ENCODE peak calls at places on chromosome 6, in four cellular contexts. One of them, this sample, is unnamed.

GRCh38 chr6:164370773-164371172 is 938.6 kb downstream of the C6orf118 start:
- DNase-seq in neuronal stem cell: no peak
- DNase-seq in trophoblast cell: no peak
- DNase-seq in mesenchymal stem cell: no peak
- DNase-seq in this sample: no peak

GRCh38 chr6:37819802-37820712 is 530 bp downstream of the ZFAND3 start:
- DNase-seq in neuronal stem cell: no peak
- DNase-seq in mesenchymal stem cell: peak
- DNase-seq in trophoblast cell: peak
- DNase-seq in this sample: peak

GRCh38 chr6:129617986-129618385 is 92.0 kb downstream of the ARHGAP18 start:
- DNase-seq in mesenchymal stem cell: no peak
- DNase-seq in trophoblast cell: no peak
- DNase-seq in neuronal stem cell: no peak
- DNase-seq in this sample: no peak

GRCh38 chr6:51559059-51559458 is 528.4 kb downstream of the PKHD1 start:
- DNase-seq in trophoblast cell: peak
- DNase-seq in neuronal stem cell: no peak
- DNase-seq in mesenchymal stem cell: no peak
- DNase-seq in this sample: peak

GRCh38 chr6:160378886-160379285 is 30.7 kb downstream of the SLC22A3 start:
- DNase-seq in trophoblast cell: no peak
- DNase-seq in neuronal stem cell: no peak
- DNase-seq in mesenchymal stem cell: no peak
- DNase-seq in this sample: no peak

GRCh38 chr6:116446399-116446798 is 14.8 kb upstream of the CALHM6 start:
- DNase-seq in trophoblast cell: no peak
- DNase-seq in neuronal stem cell: no peak
- DNase-seq in mesenchymal stem cell: peak
- DNase-seq in this sample: no peak

GRCh38 chr6:111185954-111186353 is 98.7 kb downstream of the SLC16A10 start:
- DNase-seq in neuronal stem cell: no peak
- DNase-seq in trophoblast cell: no peak
- DNase-seq in mesenchymal stem cell: no peak
- DNase-seq in this sample: no peak

GRCh38 chr6:109671721-109672120 is 19.3 kb downstream of the AK9 start:
- DNase-seq in neuronal stem cell: no peak
- DNase-seq in trophoblast cell: no peak
- DNase-seq in mesenchymal stem cell: peak
- DNase-seq in this sample: no peak

GRCh38 chr6:127201321-127201720 is 65.3 kb upstream of the RNF146 start:
- DNase-seq in mesenchymal stem cell: peak
- DNase-seq in neuronal stem cell: no peak
- DNase-seq in trophoblast cell: no peak
- DNase-seq in this sample: no peak

GRCh38 chr6:131992557-131992956 is 41.4 kb upstream of the CCN2 start:
- DNase-seq in neuronal stem cell: no peak
- DNase-seq in trophoblast cell: no peak
- DNase-seq in mesenchymal stem cell: no peak
- DNase-seq in this sample: no peak

GRCh38 chr6:100226811-100227210 is 232.8 kb upstream of the MCHR2 start:
- DNase-seq in trophoblast cell: no peak
- DNase-seq in neuronal stem cell: no peak
- DNase-seq in mesenchymal stem cell: no peak
- DNase-seq in this sample: no peak
- H2AK5ac ChIP-seq in trophoblast cell: no peak
- H2AK5ac ChIP-seq in neuronal stem cell: no peak
- H2AK5ac ChIP-seq in mesenchymal stem cell: no peak
- H2AK5ac ChIP-seq in this sample: no peak

GRCh38 chr6:3181105-3181504 is 23.8 kb upstream of the TUBB2A start:
- DNase-seq in trophoblast cell: no peak
- DNase-seq in neuronal stem cell: no peak
- DNase-seq in mesenchymal stem cell: no peak
- DNase-seq in this sample: no peak

GRCh38 chr6:3176562-3177355 is 19.4 kb upstream of the TUBB2A start:
- DNase-seq in neuronal stem cell: no peak
- DNase-seq in trophoblast cell: peak
- DNase-seq in mesenchymal stem cell: peak
- DNase-seq in this sample: no peak

DNA sequence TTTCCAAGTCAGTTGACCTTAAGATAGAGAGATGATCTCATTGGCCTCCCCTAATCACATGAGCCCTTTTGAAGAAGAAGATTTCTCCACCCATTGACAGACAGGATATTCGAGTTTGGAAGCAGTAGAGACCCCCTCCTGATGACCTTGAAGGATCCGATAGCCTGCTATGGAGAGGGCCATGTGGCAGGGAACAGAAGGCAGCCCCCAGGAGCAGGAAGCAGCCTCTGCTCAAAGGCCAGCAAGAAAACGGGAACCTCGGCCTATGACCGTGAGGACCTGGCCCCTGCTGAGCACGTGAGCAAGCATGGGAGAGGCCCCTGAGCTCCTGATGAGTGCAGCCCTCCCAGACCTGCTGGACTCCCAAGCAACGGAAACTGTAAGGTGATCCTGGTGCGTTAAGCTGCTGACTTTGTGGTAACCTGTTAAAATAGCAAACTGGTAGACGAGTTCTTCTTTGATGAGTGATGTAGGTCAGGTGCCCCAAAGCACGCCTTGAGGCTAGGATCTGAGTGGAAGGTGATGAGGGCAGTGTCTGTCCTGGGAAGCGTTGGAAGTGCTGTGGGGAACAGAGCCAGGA is 18.5 kb upstream of the TUBB2A start:
- DNase-seq in mesenchymal stem cell: no peak
- DNase-seq in neuronal stem cell: no peak
- DNase-seq in trophoblast cell: peak
- DNase-seq in this sample: no peak
- H2BK120ac ChIP-seq in mesenchymal stem cell: no peak
- H2BK120ac ChIP-seq in neuronal stem cell: no peak
- H2BK120ac ChIP-seq in trophoblast cell: no peak
- H2BK120ac ChIP-seq in this sample: no peak

DNA sequence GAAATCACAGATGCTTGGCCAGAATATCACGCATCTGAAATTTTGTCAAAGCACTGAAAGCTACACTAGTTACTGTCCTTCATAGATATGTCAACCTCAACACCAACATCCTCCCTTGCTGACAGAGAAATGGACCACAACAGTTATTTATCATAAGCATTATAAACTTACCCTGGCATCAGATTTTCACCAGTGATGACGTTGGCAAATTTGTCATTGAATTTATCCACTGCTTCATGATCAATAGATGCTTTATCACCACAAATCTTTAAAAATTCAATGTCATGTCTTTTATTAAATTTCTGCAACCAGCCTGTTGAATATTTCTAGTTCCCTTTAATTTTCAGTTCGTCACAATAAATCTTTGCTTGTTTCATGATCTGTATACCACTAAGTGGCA is 205.7 kb downstream of the GJA1 start:
- DNase-seq in mesenchymal stem cell: no peak
- DNase-seq in neuronal stem cell: no peak
- DNase-seq in trophoblast cell: no peak
- DNase-seq in this sample: no peak
- H4K91ac ChIP-seq in mesenchymal stem cell: no peak
- H4K91ac ChIP-seq in neuronal stem cell: no peak
- H4K91ac ChIP-seq in trophoblast cell: no peak
- H4K91ac ChIP-seq in this sample: no peak

GRCh38 chr6:134047124-134047523 is 5.3 kb downstream of the SLC2A12 start:
- DNase-seq in trophoblast cell: no peak
- DNase-seq in neuronal stem cell: no peak
- DNase-seq in mesenchymal stem cell: no peak
- DNase-seq in this sample: no peak

GRCh38 chr6:134049586-134049985 is 2.8 kb downstream of the SLC2A12 start:
- DNase-seq in mesenchymal stem cell: no peak
- DNase-seq in trophoblast cell: no peak
- DNase-seq in neuronal stem cell: no peak
- DNase-seq in this sample: no peak

GRCh38 chr6:134046054-134046453 is 6.4 kb downstream of the SLC2A12 start:
- DNase-seq in neuronal stem cell: no peak
- DNase-seq in trophoblast cell: no peak
- DNase-seq in mesenchymal stem cell: no peak
- DNase-seq in this sample: no peak

GRCh38 chr6:134049176-134049575 is 3.2 kb downstream of the SLC2A12 start:
- DNase-seq in mesenchymal stem cell: no peak
- DNase-seq in neuronal stem cell: no peak
- DNase-seq in trophoblast cell: no peak
- DNase-seq in this sample: no peak

GRCh38 chr6:134047673-134048072 is 4.8 kb downstream of the SLC2A12 start:
- DNase-seq in mesenchymal stem cell: no peak
- DNase-seq in neuronal stem cell: no peak
- DNase-seq in trophoblast cell: no peak
- DNase-seq in this sample: no peak
- H2AK5ac ChIP-seq in mesenchymal stem cell: no peak
- H2AK5ac ChIP-seq in neuronal stem cell: no peak
- H2AK5ac ChIP-seq in trophoblast cell: no peak
- H2AK5ac ChIP-seq in this sample: no peak

GRCh38 chr6:136587527-136587926 is 37.3 kb upstream of the MAP7 start:
- DNase-seq in trophoblast cell: peak
- DNase-seq in neuronal stem cell: no peak
- DNase-seq in mesenchymal stem cell: peak
- DNase-seq in this sample: no peak
- H2BK120ac ChIP-seq in trophoblast cell: no peak
- H2BK120ac ChIP-seq in neuronal stem cell: no peak
- H2BK120ac ChIP-seq in mesenchymal stem cell: peak
- H2BK120ac ChIP-seq in this sample: no peak

DNA sequence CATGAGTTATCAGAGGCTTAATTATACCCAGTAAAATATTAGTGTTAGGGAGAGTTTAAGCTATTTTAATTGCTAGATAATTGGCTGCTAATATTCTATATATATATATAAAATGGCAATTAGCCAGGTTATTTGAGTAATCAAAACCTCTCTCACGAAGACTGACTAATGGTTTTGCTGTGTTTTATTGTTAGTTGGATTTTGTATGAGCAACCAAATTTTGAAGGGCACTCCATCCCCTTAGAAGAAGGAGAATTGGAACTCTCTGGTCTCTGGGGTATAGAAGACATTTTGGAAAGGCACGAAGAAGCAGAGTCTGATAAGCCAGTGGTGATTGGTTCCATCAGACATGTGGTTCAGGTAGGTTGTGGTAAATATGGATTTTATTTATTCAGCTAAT is 102.2 kb downstream of the RTN4IP1 start:
- DNase-seq in neuronal stem cell: no peak
- DNase-seq in mesenchymal stem cell: no peak
- DNase-seq in trophoblast cell: no peak
- DNase-seq in this sample: no peak
- H4K91ac ChIP-seq in neuronal stem cell: no peak
- H4K91ac ChIP-seq in mesenchymal stem cell: no peak
- H4K91ac ChIP-seq in trophoblast cell: no peak
- H4K91ac ChIP-seq in this sample: no peak

GRCh38 chr6:25007269-25007699 is 71.5 kb upstream of the RIPOR2 start:
- DNase-seq in neuronal stem cell: no peak
- DNase-seq in mesenchymal stem cell: no peak
- DNase-seq in trophoblast cell: no peak
- DNase-seq in this sample: no peak
- H2AK5ac ChIP-seq in neuronal stem cell: no peak
- H2AK5ac ChIP-seq in mesenchymal stem cell: no peak
- H2AK5ac ChIP-seq in trophoblast cell: no peak
- H2AK5ac ChIP-seq in this sample: no peak

GRCh38 chr6:8180327-8181161 is 78.2 kb upstream of the EEF1E1 start:
- DNase-seq in neuronal stem cell: peak
- DNase-seq in mesenchymal stem cell: peak
- DNase-seq in trophoblast cell: no peak
- DNase-seq in this sample: peak

GRCh38 chr6:8182857-8183256 is 80.5 kb upstream of the EEF1E1 start:
- DNase-seq in mesenchymal stem cell: no peak
- DNase-seq in neuronal stem cell: no peak
- DNase-seq in trophoblast cell: no peak
- DNase-seq in this sample: no peak

GRCh38 chr6:8181162-8181909 is 79.0 kb upstream of the EEF1E1 start:
- DNase-seq in mesenchymal stem cell: no peak
- DNase-seq in trophoblast cell: no peak
- DNase-seq in neuronal stem cell: no peak
- DNase-seq in this sample: no peak

GRCh38 chr6:8182209-8182845 is 80.0 kb upstream of the EEF1E1 start:
- DNase-seq in mesenchymal stem cell: no peak
- DNase-seq in neuronal stem cell: no peak
- DNase-seq in trophoblast cell: no peak
- DNase-seq in this sample: no peak

DNA sequence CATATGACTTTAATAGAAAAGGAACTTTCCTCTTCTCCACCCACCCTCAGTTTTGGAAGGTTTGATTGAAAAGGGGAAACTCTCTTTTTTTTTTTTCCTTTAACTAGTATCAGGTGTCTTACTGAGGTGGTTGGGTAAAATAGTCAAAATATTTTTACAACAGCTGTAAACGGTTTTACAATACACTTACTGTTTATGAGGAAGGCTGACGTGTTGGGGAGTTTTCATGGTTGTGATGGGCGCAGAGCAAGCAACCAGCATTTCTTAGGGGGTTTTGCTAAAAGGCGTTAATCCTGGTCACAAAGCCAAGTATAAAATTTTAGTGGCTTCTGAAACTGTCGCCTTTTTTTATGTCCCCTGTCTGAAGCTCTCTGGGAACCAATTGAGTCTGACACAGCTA is 80.9 kb upstream of the EEF1E1 start:
- DNase-seq in trophoblast cell: no peak
- DNase-seq in neuronal stem cell: no peak
- DNase-seq in mesenchymal stem cell: no peak
- DNase-seq in this sample: no peak
- H2BK120ac ChIP-seq in trophoblast cell: peak
- H2BK120ac ChIP-seq in neuronal stem cell: no peak
- H2BK120ac ChIP-seq in mesenchymal stem cell: no peak
- H2BK120ac ChIP-seq in this sample: no peak

GRCh38 chr6:26122402-26122792 is 35.2 kb downstream of the HFE start:
- DNase-seq in mesenchymal stem cell: peak
- DNase-seq in neuronal stem cell: no peak
- DNase-seq in trophoblast cell: peak
- DNase-seq in this sample: peak
- H4K91ac ChIP-seq in mesenchymal stem cell: no peak
- H4K91ac ChIP-seq in neuronal stem cell: no peak
- H4K91ac ChIP-seq in trophoblast cell: peak
- H4K91ac ChIP-seq in this sample: no peak